ENCODE peak calls at places on chromosomes 13 and 19, in six cellular contexts. W is nephron progenitor cell, H is astrocyte of the cerebellum, U is mesothelial cell of epicardium, G is AG09309, Z is body of pancreas. E is an unnamed sample.

GRCh38 chr13:113771709-113772331 is 12.8 kb downstream of the TMEM255B start:
- DNase-seq in W (no peak), H (no peak), U (no peak), G (no peak), Z (no peak), E (peak; percentile 36)

GRCh38 chr19:41027273-41027967 is 36.3 kb downstream of the CYP2B6 start:
- DNase-seq in W (no peak), H (no peak), U (no peak), G (no peak), Z (no peak), E (no peak)

GRCh38 chr13:102770435-102770834 is 3.2 kb downstream of the TEX30 start:
- DNase-seq in W (no peak), H (no peak), U (no peak), G (no peak), Z (no peak), E (peak; percentile 9)

GRCh38 chr19:24040621-24041020 is 46.4 kb upstream of the ZNF254 start:
- DNase-seq in W (no peak), H (no peak), U (no peak), G (no peak), Z (no peak), E (no peak)

GRCh38 chr13:23567792-23568480 is 2.3 kb upstream of the TNFRSF19 start:
- DNase-seq in W (peak; percentile 66), H (no peak), U (no peak), G (no peak), Z (no peak), E (peak; percentile 13)

GRCh38 chr13:49651775-49652690 is 23.7 kb downstream of the ARL11 start:
- DNase-seq in W (peak; percentile 40), H (no peak), U (no peak), G (no peak), Z (no peak), E (no peak)

GRCh38 chr19:41427647-41428480 is 690 bp upstream of the B3GNT8 start:
- DNase-seq in W (peak; percentile 30), H (no peak), U (peak; percentile 55), G (no peak), Z (peak; percentile 58), E (no peak)

GRCh38 chr13:53136554-53136953 is 107.9 kb downstream of the OLFM4 start:
- DNase-seq in W (no peak), H (no peak), U (no peak), G (no peak), Z (peak; percentile 13), E (peak; percentile 61)

GRCh38 chr19:48539503-48540096 is 12.4 kb upstream of the SULT2B1 start:
- DNase-seq in W (no peak), H (no peak), U (peak; percentile 57), G (no peak), Z (peak; percentile 15), E (peak; percentile 58)

GRCh38 chr19:1355258-1355973 is 28.3 kb upstream of the NDUFS7 start:
- DNase-seq in W (no peak), H (no peak), U (no peak), G (no peak), Z (no peak), E (no peak)

GRCh38 chr13:26983533-26984315 is 187.9 kb downstream of the USP12 start:
- DNase-seq in W (no peak), H (no peak), U (no peak), G (no peak), Z (no peak), E (no peak)

GRCh38 chr13:41017153-41017552 is 2.0 kb downstream of the ELF1 start:
- DNase-seq in W (no peak), H (no peak), U (no peak), G (no peak), Z (peak; percentile 50), E (peak; percentile 42)

GRCh38 chr13:25872871-25873607 is 178.8 kb downstream of the SHISA2 start:
- DNase-seq in W (no peak), H (no peak), U (no peak), G (no peak), Z (no peak), E (peak; percentile 30)

GRCh38 chr19:35592226-35592625 is 6.3 kb downstream of the PMIS2 start:
- DNase-seq in W (peak; percentile 18), H (no peak), U (no peak), G (no peak), Z (peak; percentile 80), E (peak; percentile 61)

GRCh38 chr13:26971990-26972888 is 199.4 kb downstream of the USP12 start:
- DNase-seq in W (peak; percentile 21), H (no peak), U (no peak), G (no peak), Z (peak; percentile 73), E (peak; percentile 31)

GRCh38 chr13:111304603-111305289 is 15.7 kb upstream of the TEX29 start:
- DNase-seq in W (no peak), H (no peak), U (no peak), G (no peak), Z (no peak), E (no peak)

GRCh38 chr13:113129480-113129879 is 6.9 kb downstream of the F10 start:
- DNase-seq in W (no peak), H (no peak), U (no peak), G (no peak), Z (peak; percentile 1), E (no peak)

GRCh38 chr13:78659450-78660110 is 625 bp upstream of the OBI1 start:
- DNase-seq in W (no peak), H (no peak), U (no peak), G (no peak), Z (no peak), E (no peak)

GRCh38 chr13:49214917-49215376 is 5.2 kb upstream of the MLNR start:
- DNase-seq in W (no peak), H (no peak), U (no peak), G (no peak), Z (peak; percentile 55), E (peak; percentile 32)

GRCh38 chr19:54482889-54483288 is 9.8 kb upstream of the CDC42EP5 start:
- DNase-seq in W (no peak), H (no peak), U (no peak), G (no peak), Z (no peak), E (no peak)

GRCh38 chr19:4067396-4068057 is 828 bp upstream of the ZBTB7A start:
- DNase-seq in W (peak; percentile 47), H (no peak), U (no peak), G (no peak), Z (no peak), E (no peak)
- TF ChIP-seq CTCF in W (no peak), H (no peak), U (no peak), G (no peak), Z (no peak), E (no peak)

DNA sequence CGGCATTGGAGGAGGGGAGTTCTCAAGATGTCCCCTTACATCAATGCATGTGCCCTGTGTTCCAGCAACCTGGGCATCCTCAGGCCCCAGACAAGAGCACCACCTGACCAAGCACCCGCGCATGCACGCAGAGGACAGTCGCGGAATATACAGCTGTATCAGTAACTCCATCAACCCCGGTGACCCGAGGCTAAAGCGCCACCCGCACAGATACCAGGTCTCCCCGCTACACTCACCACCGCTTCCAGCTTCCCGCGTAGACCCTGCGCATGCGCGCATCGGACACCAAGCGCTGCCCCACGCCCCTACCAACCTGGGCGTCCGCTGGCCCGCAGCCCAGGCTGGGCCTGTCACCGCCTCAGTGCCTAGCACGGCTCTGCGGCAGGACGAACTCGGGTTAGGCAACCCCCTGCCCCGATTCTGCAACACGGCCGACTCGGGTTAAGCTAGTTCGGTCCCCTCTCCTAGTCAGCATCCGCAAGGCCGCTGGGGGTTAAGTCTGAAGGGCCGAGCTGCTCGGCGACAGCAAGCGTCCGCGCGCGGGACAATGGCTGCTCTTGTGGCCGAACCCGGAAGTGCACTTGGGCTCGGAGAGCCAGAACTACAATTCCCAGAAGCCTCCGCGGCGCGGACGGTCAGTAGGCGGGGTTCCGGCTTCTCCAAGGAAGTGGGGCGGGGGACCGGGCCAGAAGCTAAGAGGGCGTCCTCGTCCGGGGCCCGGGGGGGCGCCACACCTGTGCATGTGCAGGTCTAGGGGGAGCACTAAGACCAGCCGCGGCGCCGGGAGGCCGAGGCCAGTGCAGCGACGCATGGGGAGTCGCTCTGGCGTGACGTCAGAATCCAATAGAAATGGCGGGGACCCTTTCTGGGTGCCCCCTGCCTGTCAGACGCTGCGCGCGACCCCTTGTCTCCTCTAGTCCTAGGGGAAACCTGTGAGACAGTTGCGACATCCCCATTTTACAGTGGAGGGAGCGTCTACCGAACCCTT is at the start of gene ZNF180:
- DNase-seq in W (peak; percentile 98), H (peak; percentile 80), U (peak; percentile 96), G (peak; percentile 68), Z (peak; percentile 96), E (peak; percentile 95)
- TF ChIP-seq CTCF in W (peak; percentile 60), H (peak; percentile 51), U (peak; percentile 95), G (peak; percentile 52), Z (peak; percentile 48), E (peak; percentile 61)

GRCh38 chr13:30874561-30874960 is 31.5 kb upstream of the MEDAG start:
- DNase-seq in W (no peak), H (no peak), U (no peak), G (no peak), Z (no peak), E (no peak)
- TF ChIP-seq CTCF in W (no peak), H (no peak), U (no peak), G (no peak), Z (no peak), E (no peak)

DNA sequence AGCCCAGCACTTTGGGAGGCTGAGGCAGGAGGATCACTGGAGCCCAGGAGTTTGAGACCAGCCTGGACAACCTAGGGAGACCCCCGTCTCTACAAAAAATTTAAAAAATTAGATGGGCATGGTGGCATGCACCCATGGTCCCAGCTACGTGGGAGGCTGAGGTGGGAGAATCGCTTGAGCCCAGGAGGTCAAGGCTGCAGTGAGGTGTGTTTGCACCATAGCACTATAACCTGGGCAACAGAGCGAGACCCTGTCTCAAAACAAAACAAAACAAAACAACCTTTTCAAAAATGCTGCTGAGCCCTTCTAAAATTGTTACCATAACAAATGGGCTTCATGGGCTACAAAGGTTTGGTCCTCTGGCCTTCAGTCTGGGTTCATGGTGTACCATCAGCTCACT is 13.1 kb upstream of the FBXO17 start:
- DNase-seq in W (no peak), H (no peak), U (no peak), G (no peak), Z (no peak), E (no peak)
- TF ChIP-seq CTCF in W (no peak), H (no peak), U (no peak), G (no peak), Z (no peak), E (no peak)

DNA sequence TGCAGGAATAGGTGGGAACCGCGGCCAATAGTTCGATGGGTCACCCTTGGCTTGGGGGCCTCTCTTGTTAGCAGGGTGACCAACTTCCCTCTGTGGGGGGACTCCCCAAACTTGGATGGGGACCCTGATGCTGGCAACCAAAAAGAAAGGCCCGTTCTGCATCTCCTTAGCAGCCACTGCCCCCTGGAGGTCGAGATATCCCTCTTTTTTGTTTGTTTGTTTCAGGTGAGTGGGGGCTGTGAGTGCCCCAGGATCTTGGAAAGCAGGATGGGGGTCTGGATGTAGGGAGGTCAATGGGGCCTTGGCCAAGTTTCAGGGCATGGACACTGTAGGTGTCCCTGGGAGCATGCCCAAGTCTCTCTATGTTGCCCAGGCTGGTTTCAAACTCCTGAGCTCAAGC is 7.7 kb upstream of the CRTC1 start:
- DNase-seq in W (no peak), H (no peak), U (no peak), G (no peak), Z (no peak), E (peak; percentile 44)
- TF ChIP-seq CTCF in W (peak; percentile 37), H (peak; percentile 57), U (peak; percentile 26), G (peak; percentile 62), Z (peak; percentile 16), E (peak; percentile 35)

GRCh38 chr19:55777528-55777927 is 8.6 kb downstream of the RFPL4AL1 start:
- DNase-seq in W (no peak), H (no peak), U (no peak), G (no peak), Z (no peak), E (peak; percentile 16)
- TF ChIP-seq CTCF in W (no peak), H (no peak), U (no peak), G (no peak), Z (no peak), E (no peak)

E was measured in MCF 10A.